ENCODE peak calls at places on chromosomes 6 and 20, in eight cellular contexts. One of them, this sample, is unnamed.

GRCh38 chr6:56864171-56864616 is 90.7 kb upstream of the BEND6 start:
- DNase-seq in testis: no peak
- DNase-seq in H1: no peak
- DNase-seq in IMR-90: peak; percentile 85
- DNase-seq in uterus: no peak
- DNase-seq in spleen: no peak
- DNase-seq in HCT116: no peak
- DNase-seq in endothelial cell of umbilical vein: peak; percentile 33
- DNase-seq in this sample: no peak

GRCh38 chr6:135428078-135428477 is 69.5 kb downstream of the AHI1 start:
- DNase-seq in testis: no peak
- DNase-seq in H1: no peak
- DNase-seq in IMR-90: no peak
- DNase-seq in uterus: no peak
- DNase-seq in spleen: no peak
- DNase-seq in HCT116: no peak
- DNase-seq in endothelial cell of umbilical vein: no peak
- DNase-seq in this sample: no peak

GRCh38 chr6:44542401-44543116 is 155.1 kb downstream of the CDC5L start:
- DNase-seq in testis: peak; percentile 40
- DNase-seq in H1: peak; percentile 46
- DNase-seq in IMR-90: no peak
- DNase-seq in uterus: no peak
- DNase-seq in spleen: no peak
- DNase-seq in HCT116: no peak
- DNase-seq in endothelial cell of umbilical vein: no peak
- DNase-seq in this sample: no peak

GRCh38 chr6:16514249-16514648 is 247.0 kb downstream of the ATXN1 start:
- DNase-seq in testis: peak; percentile 26
- DNase-seq in H1: no peak
- DNase-seq in IMR-90: peak; percentile 76
- DNase-seq in uterus: no peak
- DNase-seq in spleen: no peak
- DNase-seq in HCT116: no peak
- DNase-seq in endothelial cell of umbilical vein: peak; percentile 60
- DNase-seq in this sample: no peak

GRCh38 chr6:168260385-168260987 is 59.1 kb downstream of the DACT2 start:
- DNase-seq in testis: no peak
- DNase-seq in H1: no peak
- DNase-seq in IMR-90: no peak
- DNase-seq in uterus: no peak
- DNase-seq in spleen: no peak
- DNase-seq in HCT116: no peak
- DNase-seq in endothelial cell of umbilical vein: no peak
- DNase-seq in this sample: no peak

GRCh38 chr6:11271637-11272036 is 39.2 kb upstream of the NEDD9 start:
- DNase-seq in testis: no peak
- DNase-seq in H1: no peak
- DNase-seq in IMR-90: peak; percentile 96
- DNase-seq in uterus: no peak
- DNase-seq in spleen: no peak
- DNase-seq in HCT116: no peak
- DNase-seq in endothelial cell of umbilical vein: no peak
- DNase-seq in this sample: no peak

GRCh38 chr6:74137910-74138309 is 441.9 kb downstream of the CD109 start:
- DNase-seq in testis: no peak
- DNase-seq in H1: no peak
- DNase-seq in IMR-90: peak; percentile 84
- DNase-seq in uterus: no peak
- DNase-seq in spleen: no peak
- DNase-seq in HCT116: peak; percentile 61
- DNase-seq in endothelial cell of umbilical vein: peak; percentile 98
- DNase-seq in this sample: no peak

GRCh38 chr20:44413575-44414345 is 58.3 kb downstream of the HNF4A start:
- DNase-seq in testis: no peak
- DNase-seq in H1: no peak
- DNase-seq in IMR-90: no peak
- DNase-seq in uterus: no peak
- DNase-seq in spleen: no peak
- DNase-seq in HCT116: no peak
- DNase-seq in endothelial cell of umbilical vein: no peak
- DNase-seq in this sample: no peak

GRCh38 chr6:144286503-144287393 is 1.6 kb downstream of the UTRN start:
- DNase-seq in testis: peak; percentile 79
- DNase-seq in H1: no peak
- DNase-seq in IMR-90: peak; percentile 93
- DNase-seq in uterus: peak; percentile 70
- DNase-seq in spleen: peak; percentile 84
- DNase-seq in HCT116: no peak
- DNase-seq in endothelial cell of umbilical vein: peak; percentile 94
- DNase-seq in this sample: peak; percentile 47

GRCh38 chr20:19056909-19057308 is 155.5 kb upstream of the SLC24A3 start:
- DNase-seq in testis: peak; percentile 40
- DNase-seq in H1: no peak
- DNase-seq in IMR-90: no peak
- DNase-seq in uterus: no peak
- DNase-seq in spleen: no peak
- DNase-seq in HCT116: no peak
- DNase-seq in endothelial cell of umbilical vein: no peak
- DNase-seq in this sample: no peak

GRCh38 chr6:10793035-10793434 is 45.3 kb downstream of the MAK start:
- DNase-seq in testis: no peak
- DNase-seq in H1: no peak
- DNase-seq in IMR-90: no peak
- DNase-seq in uterus: no peak
- DNase-seq in spleen: no peak
- DNase-seq in HCT116: no peak
- DNase-seq in endothelial cell of umbilical vein: no peak
- DNase-seq in this sample: no peak

GRCh38 chr20:62951143-62951895 is 1.2 kb upstream of the SLC17A9 start:
- DNase-seq in testis: no peak
- DNase-seq in H1: no peak
- DNase-seq in IMR-90: no peak
- DNase-seq in uterus: no peak
- DNase-seq in spleen: no peak
- DNase-seq in HCT116: no peak
- DNase-seq in endothelial cell of umbilical vein: no peak
- DNase-seq in this sample: no peak

GRCh38 chr20:56445540-56445939 is 22.9 kb upstream of the RTF2 start:
- DNase-seq in testis: no peak
- DNase-seq in H1: no peak
- DNase-seq in IMR-90: no peak
- DNase-seq in uterus: no peak
- DNase-seq in spleen: no peak
- DNase-seq in HCT116: no peak
- DNase-seq in endothelial cell of umbilical vein: no peak
- DNase-seq in this sample: no peak

GRCh38 chr6:26597389-26597766 is 625 bp downstream of the ABT1 start:
- DNase-seq in testis: no peak
- DNase-seq in H1: no peak
- DNase-seq in IMR-90: no peak
- DNase-seq in uterus: no peak
- DNase-seq in spleen: no peak
- DNase-seq in HCT116: no peak
- DNase-seq in endothelial cell of umbilical vein: peak; percentile 4
- DNase-seq in this sample: no peak

GRCh38 chr20:6178537-6178936 is 55.7 kb upstream of the FERMT1 start:
- DNase-seq in testis: no peak
- DNase-seq in H1: no peak
- DNase-seq in IMR-90: peak; percentile 51
- DNase-seq in uterus: no peak
- DNase-seq in spleen: no peak
- DNase-seq in HCT116: peak; percentile 22
- DNase-seq in endothelial cell of umbilical vein: peak; percentile 67
- DNase-seq in this sample: no peak

GRCh38 chr6:38504996-38505395 is 134.7 kb downstream of the BTBD9 start:
- DNase-seq in testis: no peak
- DNase-seq in H1: no peak
- DNase-seq in IMR-90: no peak
- DNase-seq in uterus: no peak
- DNase-seq in spleen: no peak
- DNase-seq in HCT116: no peak
- DNase-seq in endothelial cell of umbilical vein: no peak
- DNase-seq in this sample: no peak
- TF ChIP-seq CTCF in testis: no peak
- TF ChIP-seq CTCF in H1: no peak
- TF ChIP-seq CTCF in IMR-90: no peak
- TF ChIP-seq CTCF in uterus: no peak
- TF ChIP-seq CTCF in spleen: no peak
- TF ChIP-seq CTCF in HCT116: no peak
- TF ChIP-seq CTCF in endothelial cell of umbilical vein: no peak
- TF ChIP-seq CTCF in this sample: no peak

GRCh38 chr20:50898475-50898874 is 32.8 kb downstream of the ADNP start:
- DNase-seq in testis: no peak
- DNase-seq in H1: no peak
- DNase-seq in IMR-90: peak; percentile 28
- DNase-seq in uterus: no peak
- DNase-seq in spleen: no peak
- DNase-seq in HCT116: no peak
- DNase-seq in endothelial cell of umbilical vein: no peak
- DNase-seq in this sample: no peak
- H3K4me1 ChIP-seq in testis: peaks cover 4% of the 10 kb centered on the region
- H3K4me1 ChIP-seq in H1: no peaks in the 10 kb centered on the region
- H3K4me1 ChIP-seq in IMR-90: peaks cover 3% of the 10 kb centered on the region
- H3K4me1 ChIP-seq in uterus: no peaks in the 10 kb centered on the region
- H3K4me1 ChIP-seq in spleen: peaks cover 6% of the 10 kb centered on the region
- H3K4me1 ChIP-seq in HCT116: no peaks in the 10 kb centered on the region
- H3K4me1 ChIP-seq in endothelial cell of umbilical vein: no peaks in the 10 kb centered on the region
- H3K4me1 ChIP-seq in this sample: no peaks in the 10 kb centered on the region

GRCh38 chr6:30590509-30590908 is 19.3 kb downstream of the ABCF1 start:
- DNase-seq in testis: no peak
- DNase-seq in H1: no peak
- DNase-seq in IMR-90: no peak
- DNase-seq in uterus: no peak
- DNase-seq in spleen: no peak
- DNase-seq in HCT116: no peak
- DNase-seq in endothelial cell of umbilical vein: no peak
- DNase-seq in this sample: no peak
- TF ChIP-seq POLR2A in testis: no peak
- TF ChIP-seq POLR2A in H1: no peak
- TF ChIP-seq POLR2A in IMR-90: no peak
- TF ChIP-seq POLR2A in uterus: no peak
- TF ChIP-seq POLR2A in spleen: no peak
- TF ChIP-seq POLR2A in HCT116: no peak
- TF ChIP-seq POLR2A in endothelial cell of umbilical vein: no peak
- TF ChIP-seq POLR2A in this sample: no peak

DNA sequence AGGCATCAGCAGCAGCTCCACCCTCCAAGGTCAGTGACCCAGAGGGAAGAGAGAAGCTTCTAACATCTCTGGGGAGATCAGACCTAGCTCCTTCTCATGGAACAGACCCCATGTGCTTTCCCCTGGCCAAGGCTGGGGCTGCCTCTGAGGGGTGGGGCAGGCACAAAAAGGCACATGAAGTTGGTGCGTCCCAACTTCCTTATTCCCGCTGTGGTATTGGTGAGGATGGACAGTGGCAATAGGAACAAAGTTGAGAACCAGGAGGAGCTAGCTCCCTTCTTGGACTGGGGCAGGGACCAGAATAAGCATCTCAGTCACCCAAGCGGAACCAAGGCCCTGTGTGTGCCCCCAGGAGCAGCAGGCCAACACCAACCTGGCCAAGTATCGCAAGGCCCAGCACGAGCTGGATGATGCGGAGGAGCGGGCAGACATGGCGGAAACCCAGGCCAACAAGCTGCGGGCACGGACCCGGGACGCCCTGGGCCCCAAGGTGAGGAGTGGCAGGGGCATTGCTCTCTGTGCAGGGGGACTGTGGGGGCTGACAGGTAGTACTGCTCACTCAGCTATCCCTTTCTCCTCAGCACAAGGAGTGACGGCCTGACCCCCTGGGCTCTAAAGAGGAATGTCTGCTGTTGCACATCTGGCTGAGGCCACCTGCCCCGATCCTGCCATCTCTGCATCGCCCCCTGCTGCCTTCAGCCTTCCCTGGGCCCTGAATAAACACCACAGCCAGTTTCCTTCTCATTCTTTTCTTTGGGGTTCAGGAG is 46.1 kb downstream of the MYH7B start:
- DNase-seq in testis: no peak
- DNase-seq in H1: no peak
- DNase-seq in IMR-90: no peak
- DNase-seq in uterus: no peak
- DNase-seq in spleen: peak; percentile 58
- DNase-seq in HCT116: no peak
- DNase-seq in endothelial cell of umbilical vein: no peak
- DNase-seq in this sample: no peak
- TF ChIP-seq CTCF in testis: no peak
- TF ChIP-seq CTCF in H1: peak; percentile 49
- TF ChIP-seq CTCF in IMR-90: peak; percentile 38
- TF ChIP-seq CTCF in uterus: no peak
- TF ChIP-seq CTCF in spleen: no peak
- TF ChIP-seq CTCF in HCT116: no peak
- TF ChIP-seq CTCF in endothelial cell of umbilical vein: peak; percentile 18
- TF ChIP-seq CTCF in this sample: no peak

DNA sequence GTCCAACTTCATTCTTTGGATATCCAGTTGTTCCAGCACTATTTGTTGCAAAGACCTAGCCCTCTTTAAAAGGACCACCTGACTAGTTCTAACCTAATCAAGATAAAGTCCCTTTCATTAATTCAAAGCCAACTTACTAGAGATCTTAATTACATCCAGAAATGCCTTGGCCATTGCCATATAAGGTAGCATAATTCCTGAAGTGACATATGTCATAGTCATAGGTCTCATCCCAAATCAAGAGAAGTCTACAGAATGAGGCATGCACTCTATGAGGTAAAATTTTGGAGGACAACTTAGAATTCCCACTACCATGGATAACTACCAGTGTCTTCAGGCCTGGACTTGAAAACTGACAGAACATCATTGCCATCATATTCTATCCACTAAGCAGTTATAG is 420.4 kb upstream of the ID4 start:
- DNase-seq in testis: no peak
- DNase-seq in H1: no peak
- DNase-seq in IMR-90: no peak
- DNase-seq in uterus: no peak
- DNase-seq in spleen: no peak
- DNase-seq in HCT116: no peak
- DNase-seq in endothelial cell of umbilical vein: no peak
- DNase-seq in this sample: no peak
- H3K4me1 ChIP-seq in testis: no peaks in the 10 kb centered on the region
- H3K4me1 ChIP-seq in H1: no peaks in the 10 kb centered on the region
- H3K4me1 ChIP-seq in IMR-90: no peaks in the 10 kb centered on the region
- H3K4me1 ChIP-seq in uterus: no peaks in the 10 kb centered on the region
- H3K4me1 ChIP-seq in spleen: no peaks in the 10 kb centered on the region
- H3K4me1 ChIP-seq in HCT116: peaks cover 48% of the 10 kb centered on the region
- H3K4me1 ChIP-seq in endothelial cell of umbilical vein: no peaks in the 10 kb centered on the region
- H3K4me1 ChIP-seq in this sample: no peaks in the 10 kb centered on the region